ENCODE peak calls at places on chromosome 16, in four cellular contexts. One of them, this sample, is unnamed.

GRCh38 chr16:70687172-70687531 is 1.3 kb upstream of the MTSS2 start:
- DNase-seq in lower leg skin: no peak
- DNase-seq in HCT116: no peak
- DNase-seq in GM19239: no peak
- DNase-seq in this sample: no peak

GRCh38 chr16:8964462-8964861 is 756 bp upstream of the USP7 start:
- DNase-seq in GM19239: no peak
- DNase-seq in lower leg skin: no peak
- DNase-seq in HCT116: no peak
- DNase-seq in this sample: no peak

GRCh38 chr16:19522369-19523159 is 666 bp upstream of the GDE1 start:
- DNase-seq in lower leg skin: no peak
- DNase-seq in GM19239: no peak
- DNase-seq in HCT116: no peak
- DNase-seq in this sample: no peak

GRCh38 chr16:50270510-50271147 is 4.3 kb downstream of the ADCY7 start:
- DNase-seq in lower leg skin: no peak
- DNase-seq in HCT116: no peak
- DNase-seq in GM19239: no peak
- DNase-seq in this sample: no peak

GRCh38 chr16:4713663-4714501 is 20.2 kb downstream of the ANKS3 start:
- DNase-seq in lower leg skin: no peak
- DNase-seq in GM19239: no peak
- DNase-seq in HCT116: no peak
- DNase-seq in this sample: no peak

GRCh38 chr16:24189941-24190340 is 66.2 kb upstream of the CACNG3 start:
- DNase-seq in GM19239: no peak
- DNase-seq in lower leg skin: no peak
- DNase-seq in HCT116: no peak
- DNase-seq in this sample: no peak

GRCh38 chr16:64304376-64304775 is 817.5 kb downstream of the CDH11 start:
- DNase-seq in GM19239: no peak
- DNase-seq in HCT116: no peak
- DNase-seq in lower leg skin: no peak
- DNase-seq in this sample: no peak

GRCh38 chr16:47055136-47055885 is 81.8 kb upstream of the DNAJA2 start:
- DNase-seq in HCT116: no peak
- DNase-seq in lower leg skin: no peak
- DNase-seq in GM19239: no peak
- DNase-seq in this sample: no peak

GRCh38 chr16:77833906-77834599 is 45.7 kb downstream of the VAT1L start:
- DNase-seq in HCT116: no peak
- DNase-seq in GM19239: no peak
- DNase-seq in lower leg skin: no peak
- DNase-seq in this sample: no peak

GRCh38 chr16:80466024-80466986 is 74.5 kb upstream of the DYNLRB2 start:
- DNase-seq in GM19239: peak
- DNase-seq in lower leg skin: peak
- DNase-seq in HCT116: peak
- DNase-seq in this sample: peak

GRCh38 chr16:49739381-49739780 is 116.5 kb downstream of the ZNF423 start:
- DNase-seq in GM19239: no peak
- DNase-seq in HCT116: peak
- DNase-seq in lower leg skin: no peak
- DNase-seq in this sample: no peak

GRCh38 chr16:6331770-6332169 is 1000.9 kb upstream of the RBFOX1 start:
- DNase-seq in lower leg skin: no peak
- DNase-seq in HCT116: no peak
- DNase-seq in GM19239: no peak
- DNase-seq in this sample: no peak

GRCh38 chr16:71474864-71475263 is 12.8 kb upstream of the ZNF23 start:
- DNase-seq in lower leg skin: no peak
- DNase-seq in GM19239: no peak
- DNase-seq in HCT116: peak
- DNase-seq in this sample: peak

GRCh38 chr16:4131621-4132020 is 15.4 kb upstream of the ADCY9 start:
- DNase-seq in lower leg skin: no peak
- DNase-seq in GM19239: no peak
- DNase-seq in HCT116: no peak
- DNase-seq in this sample: no peak

GRCh38 chr16:73028263-73028662 is 19.7 kb downstream of the ZFHX3 start:
- DNase-seq in lower leg skin: no peak
- DNase-seq in HCT116: no peak
- DNase-seq in GM19239: no peak
- DNase-seq in this sample: no peak

GRCh38 chr16:23466162-23466885 is 13.3 kb upstream of the COG7 start:
- DNase-seq in GM19239: no peak
- DNase-seq in lower leg skin: no peak
- DNase-seq in HCT116: no peak
- DNase-seq in this sample: no peak

GRCh38 chr16:354286-354881 is 1.9 kb upstream of the AXIN1 start:
- DNase-seq in lower leg skin: no peak
- DNase-seq in HCT116: no peak
- DNase-seq in GM19239: no peak
- DNase-seq in this sample: no peak

GRCh38 chr16:4682616-4683254 is 10.6 kb upstream of the NUDT16L1 start:
- DNase-seq in GM19239: no peak
- DNase-seq in HCT116: no peak
- DNase-seq in lower leg skin: no peak
- DNase-seq in this sample: no peak

GRCh38 chr16:52613508-52613907 is 66.6 kb upstream of the TOX3 start:
- DNase-seq in HCT116: no peak
- DNase-seq in lower leg skin: no peak
- DNase-seq in GM19239: no peak
- DNase-seq in this sample: no peak

GRCh38 chr16:81094771-81095251 is 1.4 kb downstream of the GCSH start:
- DNase-seq in HCT116: no peak
- DNase-seq in lower leg skin: peak
- DNase-seq in GM19239: no peak
- DNase-seq in this sample: no peak

GRCh38 chr16:73311857-73312723 is 264.2 kb upstream of the ZFHX3 start:
- DNase-seq in lower leg skin: no peak
- DNase-seq in GM19239: no peak
- DNase-seq in HCT116: no peak
- DNase-seq in this sample: no peak

GRCh38 chr16:1918312-1918889 is at the start of gene HS3ST6:
- DNase-seq in lower leg skin: no peak
- DNase-seq in HCT116: no peak
- DNase-seq in GM19239: no peak
- DNase-seq in this sample: no peak

GRCh38 chr16:70688266-70688742 is 2.5 kb upstream of the MTSS2 start:
- DNase-seq in HCT116: no peak
- DNase-seq in lower leg skin: peak
- DNase-seq in GM19239: no peak
- DNase-seq in this sample: no peak

GRCh38 chr16:10992112-10992511 is 47.7 kb downstream of the CLEC16A start:
- DNase-seq in lower leg skin: no peak
- DNase-seq in HCT116: no peak
- DNase-seq in GM19239: no peak
- DNase-seq in this sample: no peak

GRCh38 chr16:53434436-53435065 is at the start of gene RBL2:
- DNase-seq in GM19239: peak
- DNase-seq in lower leg skin: peak
- DNase-seq in HCT116: no peak
- DNase-seq in this sample: peak

GRCh38 chr16:21101631-21102420 is 48.8 kb downstream of the DNAH3 start:
- DNase-seq in HCT116: peak
- DNase-seq in GM19239: no peak
- DNase-seq in lower leg skin: peak
- DNase-seq in this sample: no peak

GRCh38 chr16:28090646-28091377 is 27.3 kb upstream of the GSG1L start:
- DNase-seq in lower leg skin: no peak
- DNase-seq in HCT116: no peak
- DNase-seq in GM19239: no peak
- DNase-seq in this sample: no peak

GRCh38 chr16:48829361-48829760 is 219.4 kb upstream of the N4BP1 start:
- DNase-seq in lower leg skin: peak
- DNase-seq in GM19239: no peak
- DNase-seq in HCT116: no peak
- DNase-seq in this sample: no peak

GRCh38 chr16:3413730-3414379 is 12.8 kb downstream of the ZNF174 start:
- DNase-seq in GM19239: no peak
- DNase-seq in HCT116: no peak
- DNase-seq in lower leg skin: no peak
- DNase-seq in this sample: no peak

GRCh38 chr16:69482410-69482951 is 58.1 kb downstream of the CYB5B start:
- DNase-seq in lower leg skin: peak
- DNase-seq in HCT116: no peak
- DNase-seq in GM19239: no peak
- DNase-seq in this sample: no peak

GRCh38 chr16:68707341-68708152 is 29.5 kb upstream of the CDH1 start:
- DNase-seq in HCT116: peak
- DNase-seq in GM19239: no peak
- DNase-seq in lower leg skin: peak
- DNase-seq in this sample: peak

GRCh38 chr16:53458623-53459022 is 24.4 kb downstream of the RBL2 start:
- DNase-seq in GM19239: no peak
- DNase-seq in lower leg skin: no peak
- DNase-seq in HCT116: no peak
- DNase-seq in this sample: no peak

GRCh38 chr16:3029499-3030127 is 5.8 kb downstream of the THOC6 start:
- DNase-seq in HCT116: no peak
- DNase-seq in GM19239: no peak
- DNase-seq in lower leg skin: no peak
- DNase-seq in this sample: no peak

GRCh38 chr16:1102333-1102700 is 6.3 kb upstream of the C1QTNF8 start:
- DNase-seq in GM19239: no peak
- DNase-seq in lower leg skin: no peak
- DNase-seq in HCT116: no peak
- DNase-seq in this sample: no peak

GRCh38 chr16:77863250-77863649 is 74.9 kb downstream of the VAT1L start:
- DNase-seq in GM19239: no peak
- DNase-seq in HCT116: no peak
- DNase-seq in lower leg skin: peak
- DNase-seq in this sample: no peak

GRCh38 chr16:89946515-89946914 is 2.0 kb upstream of the DEF8 start:
- DNase-seq in HCT116: no peak
- DNase-seq in GM19239: no peak
- DNase-seq in lower leg skin: no peak
- DNase-seq in this sample: no peak